ENCODE peak calls at places on chromosomes 12 and 14, in five cellular contexts. K is GM23338, B is GM23248, T is hepatocyte, U is OCI-LY7. L is an unnamed sample.

GRCh38 chr12:90028620-90029051 is 320.0 kb upstream of the ATP2B1 start:
- DNase-seq in T (no peak), U (no peak), B (peak; percentile 29), K (no peak), L (no peak)

GRCh38 chr12:75724913-75725312 is 213.5 kb upstream of the KRR1 start:
- DNase-seq in U (no peak), B (peak; percentile 71), K (no peak), T (peak; percentile 50), L (peak; percentile 83)

GRCh38 chr14:68716698-68717097 is 76.2 kb downstream of the ZFP36L1 start:
- DNase-seq in T (peak; percentile 63), K (peak; percentile 24), B (no peak), U (no peak), L (no peak)

GRCh38 chr12:93223440-93224426 is 154.0 kb upstream of the NUDT4 start:
- DNase-seq in B (peak; percentile 62), U (no peak), K (no peak), T (peak; percentile 18), L (no peak)

GRCh38 chr12:53667080-53667479 is 8.8 kb downstream of the ATP5MC2 start:
- DNase-seq in T (no peak), K (no peak), B (no peak), U (no peak), L (no peak)

GRCh38 chr12:124465473-124465872 is 101.9 kb downstream of the NCOR2 start:
- DNase-seq in U (no peak), B (no peak), T (no peak), K (no peak), L (no peak)

GRCh38 chr14:68694516-68695235 is 98.2 kb downstream of the ZFP36L1 start:
- DNase-seq in K (no peak), B (peak; percentile 63), T (no peak), U (no peak), L (no peak)

GRCh38 chr12:52402873-52403510 is 3.1 kb downstream of the KRT82 start:
- DNase-seq in U (no peak), B (no peak), T (no peak), K (no peak), L (no peak)

GRCh38 chr12:71214511-71215285 is 56.9 kb upstream of the TSPAN8 start:
- DNase-seq in T (peak; percentile 54), B (no peak), K (peak; percentile 89), U (no peak), L (no peak)

GRCh38 chr12:128715485-128715884 is 108.3 kb downstream of the SLC15A4 start:
- DNase-seq in K (no peak), U (no peak), T (no peak), B (no peak), L (no peak)

GRCh38 chr14:99234982-99235491 is 37.0 kb downstream of the BCL11B start:
- DNase-seq in B (no peak), U (no peak), T (peak; percentile 70), K (peak; percentile 80), L (peak; percentile 27)

GRCh38 chr12:25328082-25328712 is 77.5 kb upstream of the KRAS start:
- DNase-seq in K (no peak), T (peak; percentile 83), B (peak; percentile 66), U (no peak), L (no peak)

GRCh38 chr12:121796855-121797751 is 3.6 kb upstream of the RHOF start:
- DNase-seq in U (no peak), K (peak; percentile 94), T (peak; percentile 96), B (peak; percentile 96), L (peak; percentile 84)

GRCh38 chr12:56413392-56413791 is 35.8 kb downstream of the TIMELESS start:
- DNase-seq in B (no peak), T (no peak), K (peak; percentile 40), U (no peak), L (no peak)

GRCh38 chr12:88111074-88111652 is 30.7 kb downstream of the CEP290 start:
- DNase-seq in K (peak; percentile 57), B (peak; percentile 72), T (peak; percentile 44), U (peak; percentile 36), L (peak; percentile 38)

GRCh38 chr14:29016050-29016900 is 249.7 kb downstream of the FOXG1 start:
- DNase-seq in U (peak; percentile 27), T (peak; percentile 59), K (peak; percentile 86), B (peak; percentile 53), L (no peak)

GRCh38 chr14:102076793-102077759 is 9.8 kb downstream of the HSP90AA1 start:
- DNase-seq in K (no peak), U (no peak), B (no peak), T (no peak), L (no peak)

GRCh38 chr12:17304503-17305347 is 698.8 kb upstream of the LMO3 start:
- DNase-seq in K (no peak), B (peak; percentile 7), U (no peak), T (no peak), L (no peak)

GRCh38 chr12:69783365-69783764 is 41.7 kb upstream of the MYRFL start:
- DNase-seq in U (no peak), T (no peak), B (no peak), K (no peak), L (no peak)

GRCh38 chr14:51845811-51846210 is 14.6 kb upstream of the GNG2 start:
- DNase-seq in T (no peak), K (no peak), B (peak; percentile 51), U (no peak), L (no peak)

GRCh38 chr12:117836999-117837736 is 131.6 kb downstream of the KSR2 start:
- DNase-seq in U (peak; percentile 66), K (peak; percentile 86), T (peak; percentile 86), B (peak; percentile 78), L (peak; percentile 39)

GRCh38 chr14:22510527-22511110 is 78.4 kb downstream of the DAD1 start:
- DNase-seq in K (no peak), T (no peak), B (peak; percentile 69), U (no peak), L (no peak)

GRCh38 chr14:30854492-30854891 is 19.9 kb upstream of the COCH start:
- DNase-seq in U (no peak), K (no peak), B (no peak), T (no peak), L (no peak)

GRCh38 chr14:22089940-22090339 is 416.3 kb upstream of the OR4E1 start:
- DNase-seq in U (no peak), T (no peak), K (no peak), B (no peak), L (no peak)

GRCh38 chr12:118853634-118854033 is 127.7 kb upstream of the SRRM4 start:
- DNase-seq in T (peak; percentile 7), U (peak; percentile 4), B (no peak), K (peak; percentile 58), L (no peak)

GRCh38 chr12:26976687-26977086 is 37.5 kb downstream of the TM7SF3 start:
- DNase-seq in B (no peak), K (no peak), U (no peak), T (no peak), L (no peak)

GRCh38 chr14:64759555-64759938 is 55.3 kb downstream of the PLEKHG3 start:
- DNase-seq in U (no peak), T (no peak), K (no peak), B (no peak), L (no peak)

DNA sequence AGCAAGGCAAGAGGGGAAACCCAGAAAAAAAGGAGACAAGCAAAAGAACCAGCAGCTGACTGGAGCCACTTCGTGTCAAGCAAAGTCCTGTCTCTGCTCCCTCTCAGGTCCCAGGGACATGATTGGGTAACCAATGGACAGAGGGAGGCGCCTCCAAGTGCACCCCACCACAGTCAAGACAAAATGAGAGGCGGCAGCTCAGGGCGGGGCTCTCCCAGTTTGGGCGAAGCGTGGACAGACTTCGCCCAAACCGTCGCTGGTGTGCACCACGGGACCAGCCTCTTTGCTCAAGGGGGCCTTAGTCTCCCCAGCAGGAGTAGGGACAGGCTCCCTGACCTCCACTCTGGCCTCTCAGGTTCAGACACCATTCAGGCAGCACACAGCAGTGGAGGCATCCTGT is 1.5 kb upstream of the BEGAIN start:
- DNase-seq in T (no peak), B (no peak), K (no peak), U (no peak), L (no peak)
- TF ChIP-seq EZH2phosphoT487 in T (no peak), B (no peak), K (no peak), U (no peak), L (no peak)

DNA sequence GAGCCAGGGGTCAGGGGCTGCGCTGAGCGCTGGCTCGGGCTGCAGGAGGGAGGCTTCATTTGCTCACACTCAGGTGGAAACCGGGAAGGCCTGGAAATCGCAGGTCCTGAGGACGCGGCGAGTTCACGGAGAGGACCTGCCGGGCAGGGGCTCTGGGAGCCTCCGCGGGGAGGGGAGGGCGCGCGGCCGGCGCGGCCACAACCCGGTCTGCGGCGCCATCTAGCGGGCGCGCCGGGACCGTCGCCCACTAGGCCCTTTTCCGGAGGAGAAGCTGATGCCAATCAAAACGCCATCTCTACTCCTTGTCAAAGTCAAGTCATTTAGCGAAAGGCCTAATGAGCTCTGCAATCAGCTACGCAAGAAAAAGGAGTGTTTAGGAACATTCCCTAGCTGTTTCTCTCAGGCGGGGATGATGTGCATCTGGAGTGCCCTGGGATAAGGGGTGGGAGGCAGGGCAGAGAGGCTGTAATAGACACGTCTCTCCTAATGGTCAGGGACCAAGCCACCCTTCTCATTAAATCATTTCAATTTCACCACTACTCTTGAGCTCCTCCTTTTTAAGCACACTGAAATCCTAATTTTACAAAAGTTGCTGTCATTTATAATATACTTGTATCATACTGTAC is 885.8 kb upstream of the TMEM132C start:
- DNase-seq in T (peak; percentile 74), K (peak; percentile 79), B (peak; percentile 57), U (peak; percentile 24), L (peak; percentile 21)
- TF ChIP-seq EZH2phosphoT487 in T (no peak), K (no peak), B (no peak), U (no peak), L (no peak)

DNA sequence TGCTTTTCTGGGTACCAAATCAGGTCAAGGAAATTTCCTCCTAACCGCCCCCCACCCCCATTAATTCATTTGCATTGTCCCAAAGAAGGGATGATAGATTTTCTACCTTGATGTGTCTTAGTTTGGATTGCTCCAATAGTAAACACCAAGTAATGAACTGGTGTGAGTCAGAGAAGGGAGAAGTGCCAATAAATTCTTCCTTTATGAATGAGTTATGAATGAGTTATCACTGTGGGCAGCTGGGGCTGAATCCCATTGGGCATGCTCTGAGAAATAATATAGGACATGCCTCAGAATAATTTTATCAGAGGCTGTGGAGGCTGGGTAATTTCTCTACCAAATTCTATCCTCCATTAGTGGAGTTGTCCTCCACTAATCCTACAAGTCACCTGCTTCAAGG is 277.9 kb upstream of the FLRT2 start:
- DNase-seq in B (peak; percentile 80), K (no peak), T (no peak), U (no peak), L (no peak)
- TF ChIP-seq EZH2phosphoT487 in B (no peak), K (no peak), T (no peak), U (no peak), L (no peak)

DNA sequence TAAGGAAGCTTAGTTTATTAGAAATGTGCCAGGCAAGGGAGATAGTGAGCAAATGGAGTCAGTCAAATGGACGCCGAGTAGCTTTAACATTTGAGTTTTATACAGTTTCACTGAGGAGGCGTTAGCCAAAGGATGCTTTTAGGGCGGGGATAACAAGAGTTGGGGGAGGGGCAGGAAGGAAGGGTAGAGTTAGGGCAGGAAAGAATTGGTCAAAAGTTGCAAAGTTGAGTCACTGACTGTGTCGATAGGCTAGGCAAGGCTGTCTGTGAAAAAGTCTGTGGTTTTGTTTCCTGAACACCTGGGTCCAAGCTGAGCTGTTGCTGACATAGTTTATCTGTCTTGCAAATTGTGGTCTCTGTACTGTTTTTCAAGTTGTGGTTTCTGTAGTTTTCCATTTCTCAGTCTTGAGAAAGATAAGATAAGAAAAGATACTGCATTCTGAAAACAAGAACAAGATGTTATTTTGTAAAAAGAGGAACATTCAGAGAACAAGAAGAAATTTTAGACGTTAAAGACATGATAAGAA is 62.6 kb upstream of the RESF1 start:
- DNase-seq in K (peak; percentile 59), T (peak; percentile 60), U (peak; percentile 100), B (no peak), L (no peak)
- TF ChIP-seq EZH2phosphoT487 in K (no peak), T (no peak), U (no peak), B (no peak), L (no peak)

L was measured in HCT116.